ENCODE peak calls at places on chromosomes 4 and X, in nine cellular contexts. P is mesothelial cell of epicardium; Y is neural progenitor cell; R is iris pigment epithelial cell; A is activated T-helper 1 cell treated with anti-CD3 and anti-CD28 coated beads, Interleukin-2, amount 50 U/mL, for 16 hours; Z is AG09309; G is stimulated activated CD4-positive, alpha-beta T cell treated with anti-CD3 and anti-CD28 coated beads, Interleukin-1b, Interleukin-23, amount 100 ng/mL, for 48 hours; B is A549; S is mammary epithelial cell. M is an unnamed sample.
A peak's percentile ranks its signal among the peaks of the same experiment; 100 is the strongest.

GRCh38 chr4:21596521-21596920 is 352.1 kb downstream of the KCNIP4 start:
- DNase-seq in R (no peak), P (no peak), B (no peak), Z (no peak), Y (peak; percentile 7), A (no peak), S (no peak), G (no peak), M (no peak)

GRCh38 chr4:118348886-118349285 is 3.9 kb downstream of the PRSS12 start:
- DNase-seq in S (peak; percentile 39), Z (no peak), B (no peak), G (no peak), A (no peak), P (no peak), Y (no peak), R (no peak), M (no peak)

GRCh38 chr4:6017030-6017429 is 1.2 kb downstream of the C4orf50 start:
- DNase-seq in Z (no peak), G (no peak), Y (no peak), S (no peak), A (no peak), R (no peak), B (no peak), P (no peak), M (no peak)

GRCh38 chr4:109408711-109409110 is 24.9 kb upstream of the SEC24B start:
- DNase-seq in B (no peak), Y (no peak), R (no peak), S (peak; percentile 6), A (no peak), P (no peak), G (no peak), Z (no peak), M (no peak)

GRCh38 chr4:55255171-55255570 is 90.9 kb upstream of the SRD5A3 start:
- DNase-seq in G (no peak), Y (no peak), A (no peak), R (peak; percentile 85), P (no peak), B (no peak), Z (no peak), S (no peak), M (no peak)

GRCh38 chrX:77446029-77446585 is 1.1 kb upstream of the FGF16 start:
- DNase-seq in B (no peak), Z (no peak), R (peak; percentile 15), P (no peak), G (peak; percentile 14), A (no peak), Y (peak; percentile 48), S (no peak), M (no peak)

GRCh38 chrX:1202251-1202650 is 10.2 kb downstream of the CRLF2 start:
- DNase-seq in S (no peak), R (no peak), Z (no peak), A (no peak), Y (no peak), B (no peak), P (peak; percentile 32), G (no peak), M (no peak)

GRCh38 chr4:140049924-140050681 is 103.9 kb downstream of the MAML3 start:
- DNase-seq in Y (peak; percentile 80), G (peak; percentile 8), A (no peak), P (no peak), R (peak; percentile 60), B (peak; percentile 53), S (no peak), Z (no peak), M (no peak)

GRCh38 chr4:47068986-47069385 is 37.6 kb downstream of the GABRB1 start:
- DNase-seq in Z (no peak), A (no peak), R (no peak), S (no peak), P (no peak), B (no peak), Y (no peak), G (no peak), M (no peak)

GRCh38 chr4:173332963-173333657 is 1.0 kb downstream of the HMGB2 start:
- DNase-seq in Z (no peak), P (no peak), G (peak; percentile 15), S (peak; percentile 55), A (peak; percentile 2), Y (no peak), B (no peak), R (peak; percentile 15), M (no peak)

GRCh38 chr4:85166318-85166717 is 199.8 kb upstream of the WDFY3 start:
- DNase-seq in A (no peak), S (no peak), P (no peak), Y (no peak), G (no peak), B (no peak), R (no peak), Z (no peak), M (no peak)

GRCh38 chr4:82780398-82781231 is 18.0 kb downstream of the SCD5 start:
- DNase-seq in G (no peak), A (no peak), Y (no peak), P (peak; percentile 77), Z (no peak), B (no peak), R (peak; percentile 80), S (no peak), M (no peak)

GRCh38 chr4:139903845-139904244 is 238.2 kb downstream of the MGST2 start:
- DNase-seq in G (no peak), S (no peak), P (no peak), R (no peak), A (no peak), B (no peak), Z (no peak), Y (no peak), M (no peak)

GRCh38 chr4:103008875-103009729 is 10.4 kb downstream of the SLC9B1 start:
- DNase-seq in Y (peak; percentile 60), B (peak; percentile 46), S (peak; percentile 56), G (no peak), R (peak; percentile 75), Z (peak; percentile 35), P (no peak), A (no peak), M (peak; percentile 50)

GRCh38 chr4:183362916-183363542 is 40.8 kb upstream of the CLDN24 start:
- DNase-seq in Y (peak; percentile 35), A (no peak), P (no peak), R (peak; percentile 53), G (no peak), Z (no peak), S (no peak), B (no peak), M (no peak)

GRCh38 chr4:61431131-61431530 is 231.0 kb downstream of the ADGRL3 start:
- DNase-seq in Y (no peak), G (no peak), A (no peak), S (no peak), B (no peak), P (no peak), Z (no peak), R (no peak), M (no peak)

GRCh38 chr4:174284181-174284886 is 623 bp downstream of the CEP44 start:
- DNase-seq in P (no peak), A (no peak), G (no peak), R (peak; percentile 78), B (peak; percentile 43), Z (no peak), S (peak; percentile 81), Y (peak; percentile 6), M (peak; percentile 23)

GRCh38 chr4:13524504-13525243 is 19.6 kb downstream of the NKX3-2 start:
- DNase-seq in Z (no peak), Y (no peak), G (no peak), R (peak; percentile 54), P (peak; percentile 37), B (no peak), A (no peak), S (no peak), M (no peak)

GRCh38 chr4:25908491-25908901 is 5.5 kb upstream of the SMIM20 start:
- DNase-seq in B (peak; percentile 54), P (no peak), R (peak; percentile 95), A (no peak), S (peak; percentile 88), Y (no peak), G (no peak), Z (peak; percentile 83), M (peak; percentile 88)

GRCh38 chr4:153428816-153429592 is 37.2 kb upstream of the TMEM131L start:
- DNase-seq in Z (no peak), S (no peak), B (no peak), Y (no peak), P (no peak), R (peak; percentile 22), A (no peak), G (no peak), M (no peak)

GRCh38 chrX:34656842-34657780 is at the start of gene TMEM47:
- DNase-seq in G (no peak), Z (peak; percentile 28), S (peak; percentile 69), P (peak; percentile 83), B (peak; percentile 40), A (no peak), R (peak; percentile 66), Y (peak; percentile 98), M (peak; percentile 21)

GRCh38 chr4:1511441-1512041 is 105.3 kb upstream of the NKX1-1 start:
- DNase-seq in Z (no peak), P (no peak), B (peak; percentile 27), A (no peak), G (peak; percentile 56), R (peak; percentile 70), S (no peak), Y (no peak), M (no peak)

GRCh38 chrX:155755706-155756337 is 125.3 kb upstream of the VAMP7 start:
- DNase-seq in Y (no peak), Z (no peak), G (no peak), B (no peak), A (no peak), R (no peak), S (no peak), P (no peak), M (no peak)

GRCh38 chrX:83759872-83760271 is 101.1 kb upstream of the CYLC1 start:
- DNase-seq in G (no peak), A (no peak), R (peak; percentile 18), Y (peak; percentile 57), B (no peak), P (no peak), S (no peak), Z (no peak), M (no peak)

GRCh38 chr4:87120411-87121162 is 99.8 kb downstream of the KLHL8 start:
- DNase-seq in P (no peak), A (no peak), B (no peak), Z (no peak), R (peak; percentile 60), S (peak; percentile 97), G (no peak), Y (no peak), M (peak; percentile 67)

GRCh38 chr4:183201331-183201730 is 102.3 kb downstream of the WWC2 start:
- DNase-seq in G (no peak), Z (peak; percentile 2), R (peak; percentile 85), Y (no peak), B (no peak), A (no peak), S (peak; percentile 82), P (no peak), M (no peak)

GRCh38 chrX:112642349-112642748 is 37.4 kb downstream of the LHFPL1 start:
- DNase-seq in Z (peak; percentile 14), P (peak; percentile 53), S (peak; percentile 43), Y (peak; percentile 79), R (peak; percentile 60), A (peak; percentile 2), G (peak; percentile 8), B (peak; percentile 12), M (peak; percentile 23)

GRCh38 chrX:5632061-5632614 is 596.5 kb downstream of the NLGN4X start:
- DNase-seq in R (no peak), Y (peak; percentile 34), A (no peak), P (no peak), S (no peak), B (no peak), Z (no peak), G (no peak), M (no peak)

GRCh38 chrX:1593286-1594271 is 2.2 kb downstream of the AKAP17A start:
- DNase-seq in R (no peak), G (no peak), Z (no peak), Y (no peak), S (no peak), A (no peak), P (peak; percentile 31), B (no peak), M (no peak)

GRCh38 chrX:65866146-65866545 is 173.7 kb downstream of the VSIG4 start:
- DNase-seq in A (no peak), Z (no peak), R (no peak), G (peak; percentile 36), P (no peak), S (peak; percentile 34), B (no peak), Y (no peak), M (no peak)

GRCh38 chr4:164154416-164154815 is 599.5 kb upstream of the SMIM31 start:
- DNase-seq in B (no peak), Y (no peak), R (no peak), G (no peak), Z (no peak), S (no peak), A (no peak), P (no peak), M (no peak)